ENCODE peak calls at places on chromosome 3, in eight cellular contexts. P, Z, S, R, K, X, Q and L are unnamed samples.

GRCh38 chr3:48215019-48215418 is 8.3 kb upstream of the CAMP start:
- DNase-seq in P (no peak), Z (peak), S (no peak), R (no peak), K (no peak), X (no peak), Q (no peak), L (no peak)

GRCh38 chr3:107798381-107798780 is 275.6 kb downstream of the BBX start:
- DNase-seq in P (no peak), Z (no peak), S (no peak), R (peak), K (no peak), X (no peak), Q (no peak), L (no peak)

GRCh38 chr3:190158261-190158660 is 37.6 kb upstream of the P3H2 start:
- DNase-seq in P (peak), Z (no peak), S (no peak), R (no peak), K (no peak), X (no peak), Q (no peak), L (no peak)

GRCh38 chr3:129121016-129121791 is 400 bp downstream of the RAB43 start:
- DNase-seq in P (no peak), Z (peak), S (no peak), R (peak), K (peak), X (no peak), Q (no peak), L (no peak)

GRCh38 chr3:72141264-72141663 is 356.3 kb upstream of the PROK2 start:
- DNase-seq in P (no peak), Z (no peak), S (no peak), R (no peak), K (no peak), X (no peak), Q (no peak), L (no peak)

GRCh38 chr3:38314112-38314766 is 32.1 kb downstream of the SLC22A14 start:
- DNase-seq in P (no peak), Z (no peak), S (no peak), R (no peak), K (no peak), X (no peak), Q (no peak), L (no peak)

GRCh38 chr3:11155341-11156025 is 1.2 kb downstream of the HRH1 start:
- DNase-seq in P (peak), Z (peak), S (peak), R (peak), K (peak), X (no peak), Q (peak), L (peak)

GRCh38 chr3:60064210-60065178 is 1014.7 kb upstream of the CFAP20DC start:
- DNase-seq in P (peak), Z (no peak), S (peak), R (peak), K (no peak), X (no peak), Q (no peak), L (peak)

GRCh38 chr3:40990062-40990456 is 209.2 kb upstream of the CTNNB1 start:
- DNase-seq in P (no peak), Z (no peak), S (no peak), R (no peak), K (no peak), X (no peak), Q (no peak), L (no peak)

GRCh38 chr3:128488995-128489859 is 3.8 kb downstream of the GATA2 start:
- DNase-seq in P (no peak), Z (no peak), S (no peak), R (peak), K (no peak), X (no peak), Q (no peak), L (no peak)

GRCh38 chr3:113454625-113455024 is 13.3 kb upstream of the CFAP44 start:
- DNase-seq in P (no peak), Z (no peak), S (no peak), R (no peak), K (no peak), X (no peak), Q (no peak), L (no peak)

GRCh38 chr3:65883614-65884013 is 155.1 kb downstream of the MAGI1 start:
- DNase-seq in P (peak), Z (no peak), S (no peak), R (peak), K (no peak), X (no peak), Q (peak), L (no peak)

GRCh38 chr3:112043621-112044201 is 9.2 kb downstream of the TMPRSS7 start:
- DNase-seq in P (peak), Z (peak), S (peak), R (peak), K (no peak), X (peak), Q (peak), L (peak)

GRCh38 chr3:168040624-168041208 is 55.0 kb downstream of the GOLIM4 start:
- DNase-seq in P (peak), Z (no peak), S (peak), R (peak), K (no peak), X (peak), Q (peak), L (peak)

DNA sequence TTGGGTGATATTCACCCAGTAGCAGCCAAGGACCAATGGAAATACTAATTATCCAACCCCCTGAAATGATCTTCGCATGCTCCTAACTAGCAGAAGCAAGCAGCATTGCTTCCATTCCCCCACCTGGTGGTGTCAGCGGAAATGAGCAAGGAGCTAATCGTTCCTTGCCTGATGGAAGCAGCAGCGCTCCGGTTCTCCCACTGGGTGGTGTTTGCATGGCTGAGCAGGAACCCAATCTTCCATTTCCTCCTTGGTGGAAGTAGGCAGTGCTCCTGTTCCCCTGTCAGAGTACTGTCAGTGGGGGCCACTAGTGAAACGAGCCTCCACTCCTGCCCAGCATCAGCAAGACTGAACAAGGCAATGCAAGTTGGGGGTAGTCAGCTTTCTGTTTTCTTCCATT is 311.5 kb downstream of the CACNA2D3 start:
- DNase-seq in P (no peak), Z (no peak), S (peak), R (no peak), K (peak), X (no peak), Q (peak), L (peak)
- TF ChIP-seq CTCF in P (no peak), Z (no peak), S (peak), R (no peak), K (peak), X (no peak), Q (no peak), L (no peak)

DNA sequence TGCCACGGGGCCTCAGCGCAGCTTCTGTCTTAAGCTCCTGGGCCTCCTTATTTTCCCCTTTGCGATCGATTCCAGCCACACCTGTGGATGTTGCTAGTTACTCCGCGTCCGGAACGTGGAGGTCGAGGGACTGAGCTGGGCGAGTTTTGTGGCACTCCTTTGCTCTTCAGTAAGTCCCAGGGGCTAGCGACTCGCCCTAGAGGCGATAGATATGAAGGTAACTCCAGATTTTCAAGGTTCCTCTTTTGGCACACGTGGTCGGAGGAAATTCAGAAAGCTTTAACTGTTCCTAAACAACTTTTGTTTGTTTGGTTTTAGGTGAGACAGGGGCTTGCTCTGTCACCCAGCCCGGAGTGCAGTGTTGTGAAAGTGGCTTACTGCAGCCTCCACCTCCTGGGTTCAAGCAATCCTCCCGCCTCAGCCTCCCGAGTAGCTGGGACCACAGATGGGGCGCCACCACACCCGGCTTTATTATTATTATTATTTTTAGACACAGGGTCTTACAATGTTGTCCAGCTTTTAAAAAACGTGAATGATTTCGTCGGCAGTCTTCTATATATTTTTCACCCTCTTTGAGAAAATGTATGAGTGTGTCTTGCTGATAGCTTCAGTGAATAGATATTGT is 657 bp downstream of the MFSD1 start:
- DNase-seq in P (no peak), Z (no peak), S (no peak), R (no peak), K (no peak), X (peak), Q (no peak), L (no peak)
- TF ChIP-seq CTCF in P (no peak), Z (no peak), S (peak), R (no peak), K (no peak), X (no peak), Q (no peak), L (no peak)

GRCh38 chr3:52535411-52536111 is 844 bp upstream of the UQCC5 start:
- DNase-seq in P (no peak), Z (no peak), S (no peak), R (no peak), K (no peak), X (no peak), Q (no peak), L (no peak)

GRCh38 chr3:52532838-52533622 is 627 bp downstream of the NT5DC2 start:
- DNase-seq in P (no peak), Z (peak), S (peak), R (peak), K (no peak), X (no peak), Q (no peak), L (peak)

GRCh38 chr3:52534281-52535183 is 875 bp upstream of the NT5DC2 start:
- DNase-seq in P (peak), Z (peak), S (no peak), R (peak), K (no peak), X (no peak), Q (no peak), L (no peak)

GRCh38 chr3:52532517-52532837 is 1.2 kb downstream of the NT5DC2 start:
- DNase-seq in P (peak), Z (peak), S (no peak), R (peak), K (no peak), X (no peak), Q (no peak), L (peak)

DNA sequence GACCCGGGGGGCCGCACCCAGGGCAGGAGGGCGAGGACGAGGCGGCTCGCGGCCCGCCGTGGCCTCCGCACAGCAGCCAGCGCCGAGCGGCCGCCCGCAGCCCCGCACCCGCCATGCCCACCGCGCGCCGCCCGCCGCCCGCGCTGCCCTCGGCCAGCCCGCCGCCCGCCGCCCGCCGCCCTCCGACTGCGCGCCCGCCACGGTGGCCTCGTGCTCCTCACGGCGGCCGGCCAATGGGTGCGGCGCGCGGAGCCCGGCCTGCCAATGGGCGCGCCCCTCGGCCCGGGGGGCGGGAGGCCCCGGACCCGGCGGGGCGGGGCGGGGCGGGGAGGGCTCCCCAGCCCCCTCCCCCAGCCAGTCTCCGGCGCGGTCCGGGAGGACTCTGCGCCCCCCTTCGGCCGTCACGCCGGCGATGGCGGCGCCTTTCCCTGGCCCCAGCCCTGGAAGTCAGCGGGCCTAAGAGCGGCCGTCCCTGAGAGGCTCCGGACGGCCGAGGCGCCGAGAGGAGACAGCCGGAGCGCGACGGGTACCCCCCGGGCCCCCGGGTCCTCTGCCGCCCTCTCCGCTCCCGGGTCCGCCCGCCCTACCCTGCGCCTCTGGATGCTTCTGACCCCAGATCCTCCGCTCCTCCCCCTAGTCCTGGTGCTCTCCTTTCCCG is at the start of gene NT5DC2:
- DNase-seq in P (no peak), Z (peak), S (peak), R (peak), K (peak), X (peak), Q (peak), L (peak)
- TF ChIP-seq CTCF in P (no peak), Z (no peak), S (no peak), R (no peak), K (no peak), X (no peak), Q (peak), L (no peak)

DNA sequence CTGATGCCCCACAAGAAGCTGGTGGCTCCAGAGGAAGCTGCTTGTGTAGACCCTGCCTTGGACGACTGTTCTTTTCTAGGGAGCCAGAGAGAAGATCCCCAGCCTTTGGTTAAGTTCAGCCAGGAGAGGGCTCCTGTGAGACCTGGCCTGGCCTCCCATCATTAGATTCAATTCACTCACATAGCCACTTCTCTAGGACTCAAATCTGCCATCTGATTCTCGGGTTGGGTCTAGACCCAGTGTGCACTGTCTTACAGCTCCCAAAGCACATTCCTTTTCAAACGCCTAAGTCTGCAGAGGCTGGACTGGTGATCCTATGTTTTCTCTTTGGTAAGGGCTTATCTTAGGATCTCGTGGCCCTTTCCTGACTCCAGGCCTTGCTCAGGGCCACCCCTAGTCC is 81.7 kb upstream of the NPHP3 start:
- DNase-seq in P (no peak), Z (no peak), S (peak), R (peak), K (no peak), X (no peak), Q (no peak), L (no peak)
- TF ChIP-seq CTCF in P (no peak), Z (no peak), S (no peak), R (no peak), K (peak), X (no peak), Q (no peak), L (no peak)

DNA sequence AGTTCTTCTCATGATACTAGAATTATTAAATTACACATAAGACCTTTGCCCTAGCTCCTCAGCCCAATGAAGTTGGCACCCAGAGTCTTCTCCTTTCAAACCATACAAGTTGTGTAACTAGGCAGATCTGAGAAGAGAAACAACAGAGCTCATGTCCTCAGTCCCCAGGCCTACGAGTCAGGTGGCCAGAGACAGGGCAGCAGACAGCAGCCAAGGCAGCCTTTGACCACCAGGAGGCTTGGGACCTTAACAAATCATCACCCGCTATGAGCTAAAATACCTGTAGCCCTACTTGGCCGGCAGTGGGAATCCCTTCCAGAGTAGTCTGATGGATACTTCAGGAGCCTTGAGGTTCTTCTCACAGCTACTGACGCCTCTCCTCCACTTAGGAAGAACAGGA is 18.3 kb downstream of the STIMATE start:
- DNase-seq in P (no peak), Z (no peak), S (no peak), R (no peak), K (no peak), X (no peak), Q (peak), L (no peak)
- TF ChIP-seq CTCF in P (no peak), Z (no peak), S (no peak), R (no peak), K (no peak), X (no peak), Q (no peak), L (no peak)

GRCh38 chr3:197798863-197799262 is 7.8 kb downstream of the LRCH3 start:
- DNase-seq in P (no peak), Z (no peak), S (no peak), R (no peak), K (no peak), X (no peak), Q (no peak), L (no peak)

GRCh38 chr3:197802505-197803459 is 11.7 kb downstream of the LRCH3 start:
- DNase-seq in P (no peak), Z (no peak), S (no peak), R (no peak), K (no peak), X (peak), Q (no peak), L (no peak)

GRCh38 chr3:197800379-197800778 is 9.3 kb downstream of the LRCH3 start:
- DNase-seq in P (no peak), Z (no peak), S (no peak), R (peak), K (no peak), X (no peak), Q (no peak), L (no peak)

GRCh38 chr3:197796087-197796486 is 5.0 kb downstream of the LRCH3 start:
- DNase-seq in P (no peak), Z (no peak), S (no peak), R (no peak), K (no peak), X (no peak), Q (no peak), L (no peak)

GRCh38 chr3:197801801-197802504 is 10.9 kb downstream of the LRCH3 start:
- DNase-seq in P (peak), Z (no peak), S (peak), R (peak), K (no peak), X (peak), Q (peak), L (peak)
- TF ChIP-seq CTCF in P (peak), Z (no peak), S (peak), R (peak), K (no peak), X (peak), Q (peak), L (peak)

GRCh38 chr3:171556574-171557145 is 96.5 kb upstream of the TNIK start:
- DNase-seq in P (peak), Z (no peak), S (peak), R (peak), K (no peak), X (peak), Q (no peak), L (peak)

GRCh38 chr3:171557173-171557572 is 97.0 kb upstream of the TNIK start:
- DNase-seq in P (no peak), Z (no peak), S (no peak), R (no peak), K (no peak), X (no peak), Q (no peak), L (no peak)

GRCh38 chr3:171556133-171556532 is 95.9 kb upstream of the TNIK start:
- DNase-seq in P (no peak), Z (no peak), S (no peak), R (no peak), K (no peak), X (no peak), Q (no peak), L (no peak)

GRCh38 chr3:171559586-171559985 is 99.4 kb upstream of the TNIK start:
- DNase-seq in P (no peak), Z (no peak), S (no peak), R (no peak), K (no peak), X (no peak), Q (no peak), L (no peak)

GRCh38 chr3:171558183-171558696 is 98.0 kb upstream of the TNIK start:
- DNase-seq in P (no peak), Z (no peak), S (no peak), R (no peak), K (no peak), X (no peak), Q (no peak), L (no peak)
- TF ChIP-seq CTCF in P (no peak), Z (no peak), S (no peak), R (no peak), K (no peak), X (no peak), Q (no peak), L (no peak)

DNA sequence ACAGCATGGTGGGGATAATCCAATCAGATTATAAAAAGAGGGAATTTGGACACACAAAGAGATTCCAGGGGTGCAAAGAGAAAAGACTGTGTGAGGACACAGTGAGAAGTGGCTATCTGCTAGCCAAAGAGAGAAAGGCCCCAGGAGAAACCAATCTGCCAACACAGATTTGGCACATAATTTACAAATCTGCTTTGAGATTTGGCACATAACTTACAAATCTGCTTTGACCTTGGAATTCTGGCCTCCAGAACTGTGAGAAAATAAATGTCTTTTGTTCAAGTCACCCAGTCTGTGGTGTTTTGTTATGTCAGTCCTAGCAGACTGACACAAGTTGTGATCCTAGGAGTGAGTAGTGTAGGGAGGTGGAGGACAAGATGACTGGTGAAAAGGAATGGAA is 3.5 kb upstream of the TM4SF18 start:
- DNase-seq in P (no peak), Z (no peak), S (no peak), R (no peak), K (no peak), X (no peak), Q (no peak), L (no peak)
- TF ChIP-seq CTCF in P (no peak), Z (no peak), S (no peak), R (no peak), K (no peak), X (no peak), Q (no peak), L (no peak)